ENCODE peak calls at places on chromosomes 11 and 22, in four cellular contexts. Z, T, S and W are unnamed samples.

GRCh38 chr11:76033699-76034098 is 172.6 kb downstream of the WNT11 start:
- DNase-seq in Z (no peak), T (no peak), S (no peak), W (peak; percentile 1)

GRCh38 chr11:104892723-104893511 is 5.3 kb downstream of the CASP12 start:
- DNase-seq in Z (no peak), T (no peak), S (no peak), W (no peak)

GRCh38 chr11:126816655-126817054 is 183.9 kb downstream of the KIRREL3 start:
- DNase-seq in Z (no peak), T (no peak), S (no peak), W (no peak)

GRCh38 chr11:24636291-24636629 is 139.4 kb downstream of the LUZP2 start:
- DNase-seq in Z (no peak), T (no peak), S (no peak), W (no peak)

GRCh38 chr22:46368871-46369715 is 33.6 kb downstream of the TRMU start:
- DNase-seq in Z (no peak), T (no peak), S (no peak), W (no peak)

GRCh38 chr22:45584121-45584570 is 81.5 kb downstream of the FBLN1 start:
- DNase-seq in Z (no peak), T (no peak), S (no peak), W (no peak)

GRCh38 chr11:115528217-115528616 is 24.0 kb upstream of the CADM1 start:
- DNase-seq in Z (no peak), T (no peak), S (no peak), W (no peak)

GRCh38 chr22:30565341-30565740 is 9.1 kb downstream of the GAL3ST1 start:
- DNase-seq in Z (no peak), T (no peak), S (no peak), W (no peak)

GRCh38 chr22:31253949-31254348 is 38.3 kb downstream of the PIK3IP1 start:
- DNase-seq in Z (peak; percentile 33), T (no peak), S (peak; percentile 76), W (no peak)

GRCh38 chr11:61832758-61833157 is 4.7 kb downstream of the FADS2 start:
- DNase-seq in Z (no peak), T (no peak), S (no peak), W (no peak)

GRCh38 chr11:79139900-79140299 is 300.9 kb downstream of the TENM4 start:
- DNase-seq in Z (no peak), T (no peak), S (no peak), W (no peak)

GRCh38 chr11:33500865-33501479 is 199.7 kb downstream of the C11orf91 start:
- DNase-seq in Z (peak; percentile 49), T (no peak), S (peak; percentile 51), W (no peak)

GRCh38 chr11:101478587-101479375 is 105.0 kb downstream of the TRPC6 start:
- DNase-seq in Z (no peak), T (no peak), S (no peak), W (no peak)

GRCh38 chr11:110759972-110760381 is 47.7 kb upstream of the ARHGAP20 start:
- DNase-seq in Z (no peak), T (no peak), S (peak; percentile 53), W (no peak)

GRCh38 chr22:31248138-31248745 is 36.1 kb downstream of the LIMK2 start:
- DNase-seq in Z (peak; percentile 28), T (peak; percentile 39), S (peak; percentile 60), W (no peak)

GRCh38 chr11:132858203-132858602 is 674.1 kb downstream of the OPCML start:
- DNase-seq in Z (peak; percentile 20), T (no peak), S (no peak), W (no peak)

GRCh38 chr11:2791521-2792375 is 92.0 kb upstream of the KCNQ1OT1 start:
- DNase-seq in Z (no peak), T (peak; percentile 18), S (no peak), W (no peak)

GRCh38 chr22:50585781-50586180 is 3.1 kb upstream of the CHKB start:
- DNase-seq in Z (no peak), T (no peak), S (no peak), W (no peak)

GRCh38 chr11:76209956-76210885 is 3.9 kb upstream of the WNT11 start:
- DNase-seq in Z (peak; percentile 50), T (no peak), S (peak; percentile 68), W (peak; percentile 52)

GRCh38 chr11:69366591-69366990 is 72.6 kb downstream of the MYEOV start:
- DNase-seq in Z (no peak), T (no peak), S (no peak), W (no peak)

GRCh38 chr11:102267602-102268001 is 49.7 kb upstream of the BIRC3 start:
- DNase-seq in Z (no peak), T (no peak), S (peak; percentile 47), W (no peak)

GRCh38 chr22:35728639-35729308 is 11.1 kb downstream of the APOL5 start:
- DNase-seq in Z (no peak), T (no peak), S (peak; percentile 88), W (no peak)

GRCh38 chr22:39478461-39478860 is 21.6 kb downstream of the MGAT3 start:
- DNase-seq in Z (peak; percentile 60), T (no peak), S (peak; percentile 74), W (no peak)

GRCh38 chr11:8683115-8683807 is 669 bp downstream of the RPL27A start:
- DNase-seq in Z (no peak), T (no peak), S (no peak), W (no peak)

GRCh38 chr11:3139086-3139440 is 26.0 kb downstream of the OSBPL5 start:
- DNase-seq in Z (no peak), T (no peak), S (no peak), W (no peak)

GRCh38 chr11:67271548-67272284 is 5.4 kb downstream of the GRK2 start:
- DNase-seq in Z (no peak), T (no peak), S (no peak), W (no peak)

GRCh38 chr11:35276396-35276795 is 137.4 kb downstream of the CD44 start:
- DNase-seq in Z (no peak), T (no peak), S (no peak), W (no peak)

GRCh38 chr22:33756508-33756949 is 163.7 kb downstream of the LARGE1 start:
- DNase-seq in Z (no peak), T (no peak), S (no peak), W (no peak)

GRCh38 chr11:96050435-96051182 is 126.7 kb upstream of the MTMR2 start:
- DNase-seq in Z (no peak), T (no peak), S (no peak), W (no peak)

GRCh38 chr22:44648085-44648820 is 53.8 kb upstream of the PRR5 start:
- DNase-seq in Z (no peak), T (no peak), S (no peak), W (no peak)

GRCh38 chr22:43147821-43148220 is 3.5 kb upstream of the TSPO start:
- DNase-seq in Z (no peak), T (no peak), S (no peak), W (no peak)